ENCODE peak calls at places on chromosomes 3 and 15, in four cellular contexts. One of them, this sample, is unnamed.

GRCh38 chr3:52782412-52783210 is 5.2 kb downstream of the ITIH1 start:
- DNase-seq in hippocampal formation: no peak
- DNase-seq in NCI-H748 treated with DMSO at 0.1 percent for 48 hours: no peak
- DNase-seq in EL: no peak
- DNase-seq in this sample: no peak

GRCh38 chr15:47374222-47374621 is 343.1 kb upstream of the SEMA6D start:
- DNase-seq in hippocampal formation: no peak
- DNase-seq in EL: peak
- DNase-seq in NCI-H748 treated with DMSO at 0.1 percent for 48 hours: peak
- DNase-seq in this sample: no peak

GRCh38 chr3:46209751-46210470 is 1.8 kb upstream of the CCR1 start:
- DNase-seq in NCI-H748 treated with DMSO at 0.1 percent for 48 hours: no peak
- DNase-seq in EL: peak
- DNase-seq in hippocampal formation: no peak
- DNase-seq in this sample: no peak

GRCh38 chr3:46501702-46502101 is 3.9 kb downstream of the RTP3 start:
- DNase-seq in NCI-H748 treated with DMSO at 0.1 percent for 48 hours: no peak
- DNase-seq in hippocampal formation: no peak
- DNase-seq in EL: no peak
- DNase-seq in this sample: no peak

GRCh38 chr3:174162550-174162949 is 696.6 kb upstream of the NAALADL2 start:
- DNase-seq in hippocampal formation: no peak
- DNase-seq in NCI-H748 treated with DMSO at 0.1 percent for 48 hours: no peak
- DNase-seq in EL: peak
- DNase-seq in this sample: no peak

GRCh38 chr3:73467211-73467610 is 157.5 kb downstream of the PDZRN3 start:
- DNase-seq in EL: no peak
- DNase-seq in NCI-H748 treated with DMSO at 0.1 percent for 48 hours: peak
- DNase-seq in hippocampal formation: no peak
- DNase-seq in this sample: no peak

GRCh38 chr15:78460737-78461136 is 22.7 kb downstream of the IREB2 start:
- DNase-seq in NCI-H748 treated with DMSO at 0.1 percent for 48 hours: no peak
- DNase-seq in EL: no peak
- DNase-seq in hippocampal formation: no peak
- DNase-seq in this sample: no peak

GRCh38 chr3:123723527-123724168 is 138.8 kb upstream of the HACD2 start:
- DNase-seq in NCI-H748 treated with DMSO at 0.1 percent for 48 hours: peak
- DNase-seq in EL: peak
- DNase-seq in hippocampal formation: peak
- DNase-seq in this sample: peak

This sample was measured in pons.